ENCODE peak calls at places on chromosomes 1 and 21, in eight cellular contexts. P, V, M, H, X, N, U and T are unnamed samples.

GRCh38 chr1:7223334-7224080 is 438.3 kb downstream of the CAMTA1 start:
- DNase-seq in P (no peak), V (no peak), M (no peak), H (no peak), X (no peak), N (no peak), U (peak; percentile 46), T (no peak)

GRCh38 chr1:215844266-215844665 is 277.2 kb downstream of the KCTD3 start:
- DNase-seq in P (no peak), V (no peak), M (no peak), H (no peak), X (no peak), N (no peak), U (no peak), T (no peak)

GRCh38 chr21:35059742-35060141 is 10.6 kb upstream of the RUNX1 start:
- DNase-seq in P (no peak), V (no peak), M (no peak), H (no peak), X (no peak), N (no peak), U (no peak), T (no peak)

GRCh38 chr1:207040181-207040533 is 7.6 kb upstream of the C1orf116 start:
- DNase-seq in P (no peak), V (no peak), M (no peak), H (no peak), X (no peak), N (no peak), U (no peak), T (no peak)

GRCh38 chr1:11736746-11737639 is 1.1 kb downstream of the AGTRAP start:
- DNase-seq in P (no peak), V (no peak), M (no peak), H (no peak), X (no peak), N (peak; percentile 76), U (no peak), T (peak; percentile 14)

GRCh38 chr1:158180741-158181576 is at the start of gene CD1D:
- DNase-seq in P (no peak), V (no peak), M (no peak), H (peak; percentile 18), X (no peak), N (peak; percentile 59), U (no peak), T (no peak)

GRCh38 chr1:41517039-41517438 is 32.6 kb upstream of the EDN2 start:
- DNase-seq in P (no peak), V (no peak), M (no peak), H (no peak), X (no peak), N (no peak), U (no peak), T (no peak)

GRCh38 chr1:7781923-7782495 is 2.1 kb upstream of the PER3 start:
- DNase-seq in P (no peak), V (no peak), M (no peak), H (no peak), X (no peak), N (no peak), U (no peak), T (no peak)

GRCh38 chr1:51532853-51533252 is 13.8 kb upstream of the EPS15 start:
- DNase-seq in P (no peak), V (no peak), M (no peak), H (no peak), X (no peak), N (no peak), U (no peak), T (no peak)

GRCh38 chr1:147169171-147169570 is 3.1 kb downstream of the PRKAB2 start:
- DNase-seq in P (no peak), V (no peak), M (no peak), H (no peak), X (no peak), N (no peak), U (no peak), T (no peak)

GRCh38 chr1:244603498-244603897 is 49.4 kb upstream of the DESI2 start:
- DNase-seq in P (no peak), V (no peak), M (no peak), H (no peak), X (peak; percentile 26), N (no peak), U (no peak), T (no peak)

GRCh38 chr1:156281281-156282142 is 1.1 kb downstream of the SMG5 start:
- DNase-seq in P (no peak), V (no peak), M (no peak), H (no peak), X (no peak), N (no peak), U (no peak), T (no peak)

GRCh38 chr1:35031103-35031452 is 667 bp downstream of the ZMYM6 start:
- DNase-seq in P (peak; percentile 17), V (no peak), M (no peak), H (peak; percentile 6), X (no peak), N (peak; percentile 49), U (peak; percentile 4), T (peak; percentile 2)

GRCh38 chr1:47416319-47417128 is 439 bp downstream of the FOXE3 start:
- DNase-seq in P (no peak), V (no peak), M (no peak), H (no peak), X (no peak), N (peak; percentile 68), U (no peak), T (no peak)

GRCh38 chr1:98700228-98700627 is 38.7 kb downstream of the SNX7 start:
- DNase-seq in P (no peak), V (no peak), M (no peak), H (no peak), X (no peak), N (no peak), U (no peak), T (no peak)

GRCh38 chr21:38771536-38771935 is 34.2 kb upstream of the ETS2 start:
- DNase-seq in P (no peak), V (no peak), M (no peak), H (no peak), X (no peak), N (no peak), U (no peak), T (no peak)

GRCh38 chr1:78683079-78683478 is 33.4 kb downstream of the IFI44 start:
- DNase-seq in P (no peak), V (no peak), M (no peak), H (no peak), X (no peak), N (no peak), U (no peak), T (no peak)

GRCh38 chr1:151509350-151510019 is 1.7 kb upstream of the CGN start:
- DNase-seq in P (no peak), V (no peak), M (no peak), H (no peak), X (no peak), N (no peak), U (no peak), T (no peak)

GRCh38 chr21:45466330-45467220 is 61.6 kb downstream of the COL18A1 start:
- DNase-seq in P (no peak), V (no peak), M (no peak), H (no peak), X (no peak), N (no peak), U (no peak), T (no peak)

GRCh38 chr1:119587328-119587727 is 60.7 kb downstream of the ZNF697 start:
- DNase-seq in P (no peak), V (no peak), M (no peak), H (no peak), X (peak; percentile 44), N (peak; percentile 7), U (peak; percentile 90), T (no peak)